ENCODE peak calls at places on chromosomes 6 and 20, in ten cellular contexts. T is AG04450; N is fibroblast of lung; Z is nephron progenitor cell; O is AG09309; U is mucosa of descending colon; L is HL-60; K is WTC11; W is CD8-positive, alpha-beta T cell; M is PC-3. J is an unnamed sample.

GRCh38 chr20:760751-761417 is 7.4 kb downstream of the SLC52A3 start:
- DNase-seq in L (no peak), W (peak; percentile 35), Z (peak; percentile 78), N (no peak), M (no peak), U (peak; percentile 36), O (no peak), T (no peak), K (peak; percentile 76), J (peak; percentile 51)

GRCh38 chr6:5619249-5619648 is 357.9 kb downstream of the FARS2 start:
- DNase-seq in Z (no peak), N (no peak), K (no peak), L (peak; percentile 5), M (no peak), W (peak; percentile 59), U (no peak), T (no peak), O (no peak), J (no peak)

GRCh38 chr6:23180504-23181293 is 611.3 kb downstream of the HDGFL1 start:
- DNase-seq in N (peak; percentile 94), W (no peak), L (no peak), M (no peak), K (no peak), T (peak; percentile 74), U (no peak), Z (no peak), O (no peak), J (peak; percentile 5)

GRCh38 chr6:112149719-112150263 is 62.4 kb downstream of the FAM229B start:
- DNase-seq in N (peak; percentile 91), M (no peak), W (no peak), U (no peak), O (peak; percentile 90), T (peak; percentile 85), K (no peak), L (no peak), Z (no peak), J (no peak)

GRCh38 chr6:30483677-30484279 is 5.5 kb upstream of the HLA-E start:
- DNase-seq in W (no peak), T (no peak), M (peak; percentile 84), L (peak; percentile 33), N (peak; percentile 80), Z (peak; percentile 36), U (no peak), O (peak; percentile 46), K (no peak), J (peak; percentile 51)

GRCh38 chr6:170165085-170165484 is 125.8 kb downstream of the DLL1 start:
- DNase-seq in N (no peak), Z (no peak), T (no peak), K (no peak), O (no peak), W (no peak), M (no peak), L (no peak), U (no peak), J (no peak)

GRCh38 chr6:82968708-82969107 is 96.9 kb downstream of the UBE3D start:
- DNase-seq in T (no peak), M (no peak), Z (no peak), U (no peak), K (no peak), O (no peak), W (no peak), N (no peak), L (no peak), J (no peak)

GRCh38 chr6:45302832-45303231 is 25.3 kb upstream of the RUNX2 start:
- DNase-seq in T (no peak), L (no peak), W (no peak), K (no peak), Z (no peak), U (no peak), M (no peak), N (no peak), O (no peak), J (no peak)

GRCh38 chr6:170344631-170345576 is 38.3 kb downstream of the FAM120B start:
- DNase-seq in Z (no peak), M (peak; percentile 39), W (no peak), O (peak; percentile 3), T (no peak), K (no peak), U (no peak), N (peak; percentile 46), L (no peak), J (peak; percentile 3)

GRCh38 chr6:73801652-73802268 is 105.8 kb downstream of the CD109 start:
- DNase-seq in T (no peak), N (peak; percentile 33), M (peak; percentile 2), L (no peak), Z (no peak), K (no peak), O (no peak), W (no peak), U (no peak), J (no peak)

GRCh38 chr20:4782373-4782772 is 60.7 kb downstream of the PRND start:
- DNase-seq in T (no peak), N (no peak), M (no peak), Z (no peak), L (no peak), W (no peak), U (no peak), O (no peak), K (no peak), J (no peak)

GRCh38 chr20:872855-873520 is 39.5 kb downstream of the FAM110A start:
- DNase-seq in O (no peak), U (no peak), W (no peak), N (no peak), T (no peak), M (no peak), L (no peak), K (peak; percentile 65), Z (peak; percentile 41), J (no peak)

GRCh38 chr6:29956518-29956917 is 14.2 kb downstream of the HLA-A start:
- DNase-seq in N (no peak), K (no peak), Z (no peak), T (no peak), U (no peak), M (no peak), W (no peak), L (no peak), O (no peak), J (no peak)

GRCh38 chr6:88114838-88115237 is 51.3 kb downstream of the CNR1 start:
- DNase-seq in K (no peak), Z (no peak), M (no peak), O (no peak), W (no peak), L (no peak), N (no peak), U (no peak), T (no peak), J (no peak)

GRCh38 chr20:62925420-62926228 is 681 bp downstream of the DIDO1 start:
- DNase-seq in U (peak; percentile 71), M (peak; percentile 35), W (peak; percentile 69), L (peak; percentile 29), Z (peak; percentile 46), N (peak; percentile 32), K (no peak), T (no peak), O (no peak), J (peak; percentile 25)

GRCh38 chr20:10171864-10172751 is 46.5 kb upstream of the SNAP25 start:
- DNase-seq in U (peak; percentile 36), T (no peak), N (peak; percentile 58), O (no peak), M (peak; percentile 60), K (peak; percentile 51), W (no peak), Z (peak; percentile 66), L (no peak), J (peak; percentile 7)
- TF ChIP-seq CTCF in U (no peak), T (no peak), N (no peak), O (no peak), M (no peak), K (no peak), W (no peak), Z (no peak), L (no peak), J (peak; percentile 19)

GRCh38 chr6:11702039-11702795 is 76.4 kb downstream of the ADTRP start:
- DNase-seq in L (no peak), K (no peak), W (no peak), Z (no peak), M (peak; percentile 66), O (peak; percentile 37), T (no peak), N (no peak), U (no peak), J (no peak)
- TF ChIP-seq CTCF in L (no peak), K (no peak), W (no peak), Z (no peak), M (no peak), O (no peak), T (no peak), N (no peak), U (no peak), J (no peak)

GRCh38 chr6:107607109-107607508 is 117.2 kb downstream of the SOBP start:
- DNase-seq in W (no peak), O (no peak), N (peak; percentile 44), T (no peak), Z (no peak), K (no peak), U (no peak), L (no peak), M (no peak), J (no peak)

GRCh38 chr6:107611060-107611824 is 121.3 kb downstream of the SOBP start:
- DNase-seq in Z (no peak), U (no peak), N (no peak), O (no peak), K (no peak), L (no peak), T (no peak), M (no peak), W (no peak), J (no peak)

GRCh38 chr6:107604549-107604948 is 114.6 kb downstream of the SOBP start:
- DNase-seq in O (no peak), T (no peak), N (no peak), M (no peak), W (no peak), U (no peak), Z (no peak), L (no peak), K (peak; percentile 64), J (no peak)

GRCh38 chr6:107603029-107603428 is 113.1 kb downstream of the SOBP start:
- DNase-seq in K (no peak), L (no peak), W (no peak), U (no peak), O (no peak), T (no peak), Z (no peak), M (no peak), N (no peak), J (no peak)

GRCh38 chr6:107606407-107606806 is 116.5 kb downstream of the SOBP start:
- DNase-seq in M (no peak), Z (no peak), N (no peak), K (no peak), O (no peak), T (no peak), W (no peak), L (no peak), U (no peak), J (no peak)
- TF ChIP-seq CTCF in M (no peak), Z (no peak), N (no peak), K (no peak), O (no peak), T (no peak), W (no peak), L (no peak), U (no peak), J (no peak)

DNA sequence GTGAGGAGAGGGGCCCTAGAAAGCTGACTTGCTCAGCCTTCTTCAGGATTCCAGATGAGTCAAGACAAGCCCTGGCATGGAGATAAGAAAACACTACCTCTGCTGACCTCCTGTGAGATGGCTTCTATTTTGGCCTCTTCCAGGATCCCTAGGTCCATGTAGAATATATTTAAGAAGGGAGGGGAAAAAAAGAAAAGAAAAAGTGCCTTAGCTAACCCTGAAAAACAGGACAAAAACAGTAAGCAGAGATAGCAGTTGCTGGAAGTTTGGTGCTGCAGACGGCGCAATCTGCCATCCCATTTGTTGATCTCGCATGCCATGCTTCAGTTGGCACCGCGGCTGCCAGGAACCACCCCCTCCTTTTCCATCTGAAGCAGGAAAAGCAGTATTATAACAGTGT is 100.0 kb downstream of the ARMC2 start:
- DNase-seq in U (no peak), N (no peak), L (no peak), W (no peak), Z (no peak), O (no peak), T (no peak), K (no peak), M (no peak), J (no peak)
- TF ChIP-seq CTCF in U (no peak), N (no peak), L (no peak), W (no peak), Z (no peak), O (no peak), T (no peak), K (no peak), M (no peak), J (no peak)

J was measured in neural crest cell.